ENCODE peak calls at places on chromosomes 5 and 9, in four cellular contexts. U, O, T and Z are unnamed samples.

GRCh38 chr9:70061776-70062175 is 18.1 kb downstream of the MAMDC2 start:
- DNase-seq in O (no peak), T (no peak), U (no peak), Z (no peak)

GRCh38 chr5:173454764-173455598 is 126.8 kb upstream of the STC2 start:
- DNase-seq in O (no peak), T (peak), U (peak), Z (no peak)

GRCh38 chr5:150486402-150487198 is 21.3 kb upstream of the NDST1 start:
- DNase-seq in T (peak), U (peak), O (no peak), Z (peak)

GRCh38 chr5:131104169-131104775 is 60.8 kb downstream of the HINT1 start:
- DNase-seq in T (no peak), O (no peak), U (no peak), Z (no peak)

GRCh38 chr5:72499730-72500129 is 7.5 kb downstream of the ZNF366 start:
- DNase-seq in U (no peak), T (no peak), O (no peak), Z (no peak)

GRCh38 chr9:75213765-75214164 is 125.5 kb downstream of the OSTF1 start:
- DNase-seq in O (no peak), T (no peak), U (no peak), Z (no peak)

GRCh38 chr5:122615832-122616231 is 159.0 kb upstream of the SNX2 start:
- DNase-seq in T (no peak), O (no peak), U (no peak), Z (no peak)

GRCh38 chr5:152007556-152007955 is 82.9 kb upstream of the GLRA1 start:
- DNase-seq in U (no peak), T (no peak), O (no peak), Z (no peak)

GRCh38 chr5:17381926-17382325 is 116.1 kb upstream of the TAF11L2 start:
- DNase-seq in O (no peak), T (no peak), U (no peak), Z (no peak)

GRCh38 chr9:37508135-37508833 is 22.5 kb downstream of the POLR1E start:
- DNase-seq in O (no peak), U (no peak), T (peak), Z (no peak)

GRCh38 chr9:136433849-136434579 is 5.6 kb downstream of the INPP5E start:
- DNase-seq in T (no peak), O (no peak), U (no peak), Z (no peak)

GRCh38 chr5:143525176-143525575 is 121.7 kb upstream of the NR3C1 start:
- DNase-seq in T (no peak), U (no peak), O (no peak), Z (no peak)

GRCh38 chr9:35755071-35755470 is 995 bp upstream of the MSMP start:
- DNase-seq in O (no peak), U (no peak), T (no peak), Z (no peak)

GRCh38 chr9:135410421-135410820 is 69.2 kb upstream of the PPP1R26 start:
- DNase-seq in T (no peak), O (no peak), U (no peak), Z (no peak)

GRCh38 chr5:142678615-142679014 is 7.3 kb downstream of the FGF1 start:
- DNase-seq in O (no peak), U (no peak), T (no peak), Z (no peak)

GRCh38 chr5:1003296-1003937 is 5.2 kb upstream of the NKD2 start:
- DNase-seq in O (no peak), U (no peak), T (no peak), Z (no peak)

GRCh38 chr5:65790371-65791163 is 68.6 kb downstream of the NLN start:
- DNase-seq in T (no peak), U (no peak), O (no peak), Z (no peak)

GRCh38 chr9:33765411-33765810 is 29.9 kb upstream of the PRSS3 start:
- DNase-seq in U (no peak), O (no peak), T (no peak), Z (no peak)

GRCh38 chr5:163565492-163565891 is 60.1 kb downstream of the MAT2B start:
- DNase-seq in U (no peak), T (no peak), O (no peak), Z (no peak)

GRCh38 chr5:76737131-76737556 is 21.2 kb downstream of the F2R start:
- DNase-seq in O (peak), T (no peak), U (no peak), Z (no peak)

GRCh38 chr9:133371261-133371711 is 4.6 kb downstream of the SURF4 start:
- DNase-seq in U (no peak), T (no peak), O (no peak), Z (no peak)

GRCh38 chr5:179186092-179186419 is 125.9 kb downstream of the ZNF354C start:
- DNase-seq in U (no peak), T (no peak), O (no peak), Z (no peak)

GRCh38 chr5:52598954-52599353 is 188.8 kb upstream of the ITGA1 start:
- DNase-seq in U (no peak), O (no peak), T (no peak), Z (no peak)

GRCh38 chr5:37836173-37837100 is 3.4 kb downstream of the GDNF start:
- DNase-seq in U (no peak), T (no peak), O (no peak), Z (no peak)

GRCh38 chr5:23208959-23209431 is 298.4 kb upstream of the PRDM9 start:
- DNase-seq in U (peak), O (peak), T (peak), Z (peak)

GRCh38 chr5:116573279-116573616 is 1.4 kb downstream of the SEMA6A start:
- DNase-seq in T (no peak), U (no peak), O (no peak), Z (peak)

GRCh38 chr9:96302021-96302420 is at the start of gene HSD17B3:
- DNase-seq in T (peak), O (no peak), U (no peak), Z (no peak)

GRCh38 chr9:134757206-134757975 is 115.8 kb downstream of the COL5A1 start:
- DNase-seq in T (no peak), U (no peak), O (no peak), Z (no peak)

GRCh38 chr5:90410178-90410762 is 714 bp upstream of the CETN3 start:
- DNase-seq in O (no peak), U (no peak), T (peak), Z (no peak)

GRCh38 chr9:69397384-69398214 is 72.6 kb downstream of the ENTREP1 start:
- DNase-seq in O (no peak), T (no peak), U (no peak), Z (no peak)

GRCh38 chr5:77893225-77893860 is 117.2 kb upstream of the TBCA start:
- DNase-seq in T (peak), U (peak), O (no peak), Z (no peak)

GRCh38 chr5:112776301-112776856 is 38.7 kb downstream of the APC start:
- DNase-seq in T (no peak), O (no peak), U (no peak), Z (no peak)

GRCh38 chr9:135480942-135481315 is 1.3 kb downstream of the PPP1R26 start:
- DNase-seq in O (no peak), U (no peak), T (no peak), Z (no peak)

GRCh38 chr5:124457101-124457500 is 289.3 kb downstream of the ZNF608 start:
- DNase-seq in T (no peak), O (no peak), U (no peak), Z (no peak)
- TF ChIP-seq FOXM1 in T (no peak), O (no peak), U (no peak), Z (no peak)

GRCh38 chr9:97319380-97319779 is 11.9 kb downstream of the CCDC180 start:
- DNase-seq in T (no peak), U (no peak), O (no peak), Z (no peak)

GRCh38 chr9:97321681-97322080 is 14.2 kb downstream of the CCDC180 start:
- DNase-seq in T (no peak), U (no peak), O (no peak), Z (no peak)

GRCh38 chr9:97320080-97320642 is 12.7 kb downstream of the CCDC180 start:
- DNase-seq in T (no peak), U (no peak), O (no peak), Z (no peak)

GRCh38 chr9:97322105-97322504 is 14.6 kb downstream of the CCDC180 start:
- DNase-seq in T (no peak), U (no peak), O (no peak), Z (no peak)

DNA sequence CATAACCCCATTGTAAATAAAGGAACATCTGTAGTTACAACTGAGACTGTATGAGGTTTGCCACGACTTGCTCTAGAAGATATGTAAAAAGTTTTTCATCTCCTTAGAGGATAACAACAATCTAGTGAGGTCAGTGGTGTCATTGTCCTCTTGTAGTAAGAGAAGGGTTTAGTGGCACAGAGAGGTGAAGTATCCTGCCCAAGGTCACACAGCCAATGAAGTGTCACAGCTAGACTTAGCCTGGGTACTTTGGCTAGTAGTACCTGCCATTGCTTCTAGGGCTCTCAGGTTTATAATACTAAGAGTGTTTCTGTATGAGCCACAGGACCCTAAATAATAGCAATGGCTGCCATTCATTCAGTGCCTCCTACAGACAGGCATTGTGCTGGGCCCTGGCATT is 13.8 kb downstream of the CCDC180 start:
- DNase-seq in U (no peak), O (no peak), T (no peak), Z (no peak)
- TF ChIP-seq BHLHE40 in U (no peak), O (no peak), T (no peak), Z (no peak)

DNA sequence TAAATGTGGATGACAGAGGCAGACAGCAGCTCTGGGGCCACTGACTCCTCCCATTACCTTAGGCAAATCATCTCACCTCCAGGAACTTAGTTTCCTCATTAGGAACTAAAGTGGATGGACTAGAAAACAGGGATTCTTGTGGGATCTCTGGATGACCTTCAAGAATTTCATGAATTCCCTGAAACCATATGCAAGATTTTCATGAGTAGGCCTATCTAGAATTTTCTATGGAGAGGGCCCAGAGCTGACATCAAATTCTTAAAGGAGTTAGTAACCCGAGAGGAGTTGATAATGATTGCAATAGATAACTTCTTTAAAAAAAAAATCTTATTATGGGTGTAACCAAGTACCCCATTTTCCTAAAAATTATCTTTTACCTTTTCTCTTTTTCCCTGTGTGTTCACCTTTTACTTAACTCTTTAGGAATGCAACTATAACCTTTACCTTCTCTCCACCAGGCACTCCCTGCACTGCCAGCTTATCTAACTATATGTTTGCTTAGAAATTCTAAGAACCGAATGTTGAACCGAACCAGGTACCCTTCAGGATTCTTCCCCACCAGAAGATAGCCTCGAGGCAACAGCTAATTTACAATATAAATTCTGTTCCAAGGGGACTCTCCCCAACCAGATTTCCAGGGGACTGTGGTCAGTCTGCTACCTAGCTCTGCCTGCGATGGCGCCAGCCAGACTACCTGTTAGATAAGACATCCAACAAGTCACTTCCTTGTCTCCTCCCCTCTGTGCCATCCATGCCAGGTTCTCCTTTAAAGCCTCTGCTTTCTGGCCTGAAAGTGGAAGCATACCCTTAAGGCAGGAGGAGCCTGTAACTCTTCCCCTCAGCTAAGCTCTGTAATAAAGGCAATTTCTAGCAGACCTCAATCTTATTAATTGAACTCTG is 86.0 kb downstream of the GCNT4 start:
- DNase-seq in O (no peak), T (no peak), U (no peak), Z (no peak)
- TF ChIP-seq FOXK2 in O (no peak), T (no peak), U (no peak), Z (no peak)

GRCh38 chr5:171310334-171310815 is 1.3 kb downstream of the TLX3 start:
- DNase-seq in T (no peak), U (no peak), O (no peak), Z (no peak)

GRCh38 chr5:171313481-171314206 is 4.6 kb downstream of the TLX3 start:
- DNase-seq in T (no peak), O (no peak), U (no peak), Z (no peak)

GRCh38 chr5:171311698-171312083 is 2.6 kb downstream of the TLX3 start:
- DNase-seq in T (no peak), O (no peak), U (no peak), Z (no peak)

GRCh38 chr5:171310816-171311697 is 2.0 kb downstream of the TLX3 start:
- DNase-seq in O (no peak), T (no peak), U (no peak), Z (no peak)

GRCh38 chr5:171312129-171312819 is 3.2 kb downstream of the TLX3 start:
- DNase-seq in T (no peak), U (no peak), O (no peak), Z (no peak)
- TF ChIP-seq FOXM1 in T (no peak), U (no peak), O (no peak), Z (no peak)

GRCh38 chr9:98811051-98811650 is 3.7 kb downstream of the GALNT12 start:
- DNase-seq in O (no peak), U (no peak), T (no peak), Z (no peak)
- TF ChIP-seq BHLHE40 in O (no peak), U (no peak), T (no peak), Z (no peak)

DNA sequence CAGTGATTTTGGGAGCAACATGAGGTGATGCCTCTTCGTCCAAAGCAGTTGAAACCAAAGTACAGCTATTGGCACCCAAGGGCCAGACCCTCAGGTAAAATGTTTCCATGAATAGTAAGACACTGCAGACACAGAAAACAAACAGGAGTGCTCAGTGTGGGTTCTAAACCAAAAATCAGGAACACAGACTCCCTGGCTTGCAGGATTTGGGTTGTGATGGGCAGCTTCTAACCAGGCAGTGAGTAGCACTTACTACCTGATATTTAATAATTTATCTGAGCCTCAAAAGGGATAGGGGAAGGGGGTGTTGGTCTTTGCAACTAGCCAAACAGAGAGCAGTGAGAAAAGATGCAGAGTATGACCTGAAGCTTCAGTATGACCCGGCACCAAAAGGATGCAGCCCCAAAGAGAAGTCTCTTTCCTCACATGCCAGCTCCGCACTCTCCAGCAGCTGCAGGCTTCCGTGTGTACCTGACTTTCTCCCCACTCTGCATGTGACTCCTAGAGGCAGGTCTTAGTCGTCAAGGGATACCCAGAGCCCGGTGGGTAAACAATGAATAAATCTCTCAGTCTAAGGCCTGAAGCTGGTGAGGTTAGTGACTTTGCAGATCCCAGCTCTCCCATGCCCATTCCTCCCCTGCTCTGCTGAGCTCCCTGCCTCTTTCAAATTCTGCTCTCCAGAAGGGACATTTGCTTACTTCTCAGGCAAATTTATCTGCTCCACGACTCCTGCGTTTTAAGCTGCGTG is 105.4 kb upstream of the SPOCK1 start:
- DNase-seq in U (no peak), O (no peak), T (no peak), Z (no peak)
- TF ChIP-seq FOXK2 in U (no peak), O (no peak), T (no peak), Z (no peak)

DNA sequence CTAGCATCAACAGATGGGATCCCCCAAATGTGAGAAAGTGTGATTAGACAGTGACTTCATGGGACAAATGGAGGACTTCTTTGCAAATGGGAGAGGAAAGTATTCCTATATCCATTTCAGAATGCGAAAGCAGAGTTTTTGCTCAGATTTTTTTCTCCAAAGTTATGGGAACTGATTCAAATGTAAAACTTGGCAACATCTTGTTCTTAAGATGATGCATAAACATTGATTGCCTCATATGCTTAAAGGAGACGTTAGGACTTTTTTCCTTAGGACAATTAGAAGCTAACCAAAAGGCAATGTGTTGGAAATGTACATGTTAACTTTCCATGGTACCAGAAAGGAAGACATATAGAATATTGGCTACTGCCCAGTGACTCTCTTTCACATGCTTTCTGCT is 704.4 kb upstream of the ZNF608 start:
- DNase-seq in U (no peak), O (no peak), T (no peak), Z (no peak)
- TF ChIP-seq FOXM1 in U (no peak), O (no peak), T (no peak), Z (no peak)

DNA sequence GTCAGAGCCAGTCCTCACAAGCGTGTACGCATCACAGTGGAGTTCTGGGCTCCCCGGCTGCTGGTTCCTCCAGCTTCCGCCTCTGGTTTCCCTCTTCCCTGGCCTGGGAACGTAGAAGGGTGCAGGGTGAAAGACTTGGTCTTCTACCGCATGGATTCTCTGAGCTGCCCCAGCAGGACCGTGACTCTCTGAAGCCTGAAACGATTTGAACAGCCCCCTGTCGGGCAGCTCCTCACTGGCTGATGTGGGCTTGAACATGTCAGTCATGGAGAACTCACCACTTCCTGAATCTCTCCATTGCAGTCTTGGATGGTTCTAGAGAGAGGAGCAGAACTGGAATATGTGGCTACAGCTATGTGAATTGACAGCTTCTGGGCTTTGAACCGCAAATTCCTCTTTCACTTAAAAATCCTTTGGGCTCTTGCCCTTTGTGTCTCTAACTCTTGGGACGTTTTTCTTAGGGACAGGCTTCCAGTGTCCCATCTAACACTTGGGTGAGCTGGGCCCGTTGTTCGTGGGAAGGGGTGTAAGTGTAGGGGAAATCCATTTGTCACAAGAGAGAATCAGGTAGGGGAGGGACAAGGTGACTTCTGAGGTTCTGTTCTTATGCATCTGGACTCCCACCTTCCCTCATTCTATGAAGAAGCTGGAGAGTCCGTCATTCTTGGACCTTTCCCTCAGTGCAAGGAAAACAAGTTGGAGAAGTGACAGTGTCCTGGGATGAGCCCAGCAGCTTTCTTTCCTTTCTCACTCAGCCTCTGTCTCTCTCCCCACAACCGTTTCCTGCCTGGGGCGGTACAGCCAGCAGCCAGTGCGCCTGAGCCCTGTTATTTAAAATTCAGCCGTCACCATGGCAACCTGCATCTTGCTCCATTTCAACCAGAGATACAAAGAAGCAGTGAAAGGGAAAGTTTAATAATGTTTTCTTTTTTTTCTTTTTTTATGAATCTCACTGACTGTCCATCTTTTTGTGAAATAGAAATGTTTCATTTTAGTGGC is 84.7 kb downstream of the PTTG1 start:
- DNase-seq in T (no peak), U (no peak), O (no peak), Z (no peak)
- TF ChIP-seq BHLHE40 in T (no peak), U (no peak), O (no peak), Z (no peak)